ENCODE peak calls at places on chromosomes 12 and 14, in nine cellular contexts. Y, A, Q, N, Z, S, W, U and V are unnamed samples. For H3K4me1, the result is how much of the 10 kb centered on the place peaks cover.

GRCh38 chr12:84875241-84875640 is 37.4 kb downstream of the SLC6A15 start:
- DNase-seq in Y (no peak), A (no peak), Q (no peak), N (no peak), Z (no peak), S (no peak), W (no peak), U (no peak), V (no peak)

GRCh38 chr12:64082866-64083268 is 139.2 kb downstream of the KICS2 start:
- DNase-seq in Y (no peak), A (no peak), Q (no peak), N (no peak), Z (no peak), S (no peak), W (no peak), U (no peak), V (no peak)

GRCh38 chr12:108845696-108846095 is 11.7 kb downstream of the SSH1 start:
- DNase-seq in Y (no peak), A (no peak), Q (no peak), N (no peak), Z (no peak), S (no peak), W (no peak), U (no peak), V (no peak)

GRCh38 chr14:88919502-88919901 is 95.1 kb downstream of the TTC8 start:
- DNase-seq in Y (no peak), A (peak), Q (no peak), N (no peak), Z (no peak), S (no peak), W (no peak), U (no peak), V (no peak)

GRCh38 chr12:1826867-1827705 is 6.7 kb downstream of the LRTM2 start:
- DNase-seq in Y (no peak), A (peak), Q (no peak), N (no peak), Z (no peak), S (no peak), W (no peak), U (no peak), V (peak)

GRCh38 chr14:85319998-85320397 is 209.9 kb upstream of the FLRT2 start:
- DNase-seq in Y (no peak), A (no peak), Q (no peak), N (no peak), Z (no peak), S (peak), W (no peak), U (no peak), V (peak)

GRCh38 chr12:50151047-50151687 is 16.0 kb downstream of the CERS5 start:
- DNase-seq in Y (no peak), A (no peak), Q (no peak), N (no peak), Z (no peak), S (no peak), W (no peak), U (no peak), V (peak)

GRCh38 chr12:7265251-7265650 is 38.6 kb upstream of the ACSM4 start:
- DNase-seq in Y (no peak), A (no peak), Q (no peak), N (no peak), Z (no peak), S (no peak), W (no peak), U (no peak), V (no peak)

GRCh38 chr12:104973250-104973649 is 12.9 kb upstream of the NOPCHAP1 start:
- DNase-seq in Y (no peak), A (no peak), Q (no peak), N (no peak), Z (no peak), S (no peak), W (no peak), U (no peak), V (no peak)

GRCh38 chr12:91496337-91496736 is 313.7 kb upstream of the DCN start:
- DNase-seq in Y (no peak), A (no peak), Q (no peak), N (no peak), Z (no peak), S (no peak), W (no peak), U (no peak), V (no peak)

GRCh38 chr14:102215522-102216250 is 76.0 kb downstream of the WDR20 start:
- DNase-seq in Y (peak), A (no peak), Q (no peak), N (no peak), Z (no peak), S (no peak), W (no peak), U (no peak), V (peak)

GRCh38 chr12:86349196-86349595 is 93.0 kb upstream of the MGAT4C start:
- DNase-seq in Y (no peak), A (no peak), Q (no peak), N (no peak), Z (no peak), S (no peak), W (no peak), U (no peak), V (no peak)

GRCh38 chr12:30837595-30837994 is 82.8 kb upstream of the CAPRIN2 start:
- DNase-seq in Y (no peak), A (no peak), Q (no peak), N (no peak), Z (no peak), S (no peak), W (no peak), U (no peak), V (no peak)

GRCh38 chr12:10179871-10180270 is 1.0 kb downstream of the TMEM52B start:
- DNase-seq in Y (no peak), A (no peak), Q (no peak), N (no peak), Z (no peak), S (peak), W (no peak), U (no peak), V (no peak)

GRCh38 chr12:570237-570925 is 92.9 kb downstream of the NINJ2 start:
- DNase-seq in Y (peak), A (peak), Q (peak), N (peak), Z (peak), S (peak), W (peak), U (peak), V (peak)

GRCh38 chr14:95564060-95564459 is 29.2 kb downstream of the GLRX5 start:
- DNase-seq in Y (peak), A (no peak), Q (peak), N (no peak), Z (no peak), S (peak), W (no peak), U (no peak), V (no peak)

GRCh38 chr14:99131632-99132271 is 140.2 kb downstream of the BCL11B start:
- DNase-seq in Y (no peak), A (no peak), Q (no peak), N (peak), Z (peak), S (no peak), W (no peak), U (no peak), V (no peak)

GRCh38 chr14:56247495-56248087 is 129.4 kb downstream of the PELI2 start:
- DNase-seq in Y (no peak), A (no peak), Q (no peak), N (no peak), Z (no peak), S (peak), W (peak), U (no peak), V (peak)

GRCh38 chr14:63672417-63673180 is 30.9 kb upstream of the WDR89 start:
- DNase-seq in Y (no peak), A (no peak), Q (peak), N (no peak), Z (no peak), S (no peak), W (no peak), U (no peak), V (no peak)

GRCh38 chr12:22312336-22312735 is 22.2 kb downstream of the ST8SIA1 start:
- DNase-seq in Y (peak), A (no peak), Q (no peak), N (no peak), Z (no peak), S (peak), W (peak), U (no peak), V (no peak)

GRCh38 chr12:47307680-47308399 is 228.1 kb upstream of the AMIGO2 start:
- DNase-seq in Y (no peak), A (no peak), Q (peak), N (peak), Z (peak), S (peak), W (peak), U (no peak), V (peak)

GRCh38 chr12:58583541-58583940 is 336.8 kb downstream of the LRIG3 start:
- DNase-seq in Y (no peak), A (no peak), Q (no peak), N (no peak), Z (no peak), S (peak), W (no peak), U (no peak), V (peak)

GRCh38 chr14:68695871-68696665 is 96.8 kb downstream of the ZFP36L1 start:
- DNase-seq in Y (no peak), A (no peak), Q (no peak), N (no peak), Z (no peak), S (no peak), W (no peak), U (no peak), V (no peak)

GRCh38 chr12:19967486-19967885 is 400.9 kb upstream of the PDE3A start:
- DNase-seq in Y (no peak), A (no peak), Q (no peak), N (no peak), Z (no peak), S (peak), W (no peak), U (no peak), V (peak)

GRCh38 chr12:145369-145960 is 68.5 kb downstream of the SLC6A12 start:
- DNase-seq in Y (no peak), A (no peak), Q (no peak), N (no peak), Z (no peak), S (no peak), W (peak), U (no peak), V (no peak)

GRCh38 chr12:122093098-122093883 is 14.7 kb downstream of the MLXIP start:
- DNase-seq in Y (no peak), A (no peak), Q (no peak), N (no peak), Z (no peak), S (no peak), W (no peak), U (no peak), V (no peak)

GRCh38 chr12:124782132-124782531 is 81.5 kb downstream of the SCARB1 start:
- DNase-seq in Y (no peak), A (no peak), Q (no peak), N (no peak), Z (no peak), S (no peak), W (no peak), U (no peak), V (no peak)

GRCh38 chr14:37434867-37435266 is 160.2 kb downstream of the FOXA1 start:
- DNase-seq in Y (no peak), A (no peak), Q (no peak), N (no peak), Z (no peak), S (no peak), W (no peak), U (no peak), V (no peak)

GRCh38 chr14:45373877-45374276 is 120.9 kb upstream of the MIS18BP1 start:
- DNase-seq in Y (no peak), A (no peak), Q (no peak), N (no peak), Z (no peak), S (no peak), W (no peak), U (no peak), V (no peak)

GRCh38 chr14:37708481-37708880 is 113.1 kb downstream of the TTC6 start:
- DNase-seq in Y (no peak), A (no peak), Q (no peak), N (no peak), Z (no peak), S (no peak), W (no peak), U (no peak), V (no peak)

GRCh38 chr14:94016446-94016976 is 9.6 kb upstream of the OTUB2 start:
- DNase-seq in Y (no peak), A (no peak), Q (no peak), N (no peak), Z (no peak), S (no peak), W (no peak), U (no peak), V (no peak)

GRCh38 chr14:42112108-42112507 is 505.4 kb downstream of the LRFN5 start:
- DNase-seq in Y (no peak), A (no peak), Q (no peak), N (no peak), Z (no peak), S (peak), W (no peak), U (no peak), V (peak)

GRCh38 chr12:42199007-42199406 is 39.0 kb downstream of the YAF2 start:
- DNase-seq in Y (no peak), A (no peak), Q (no peak), N (no peak), Z (no peak), S (no peak), W (no peak), U (no peak), V (no peak)

GRCh38 chr12:19181666-19182426 is 52.3 kb downstream of the PLEKHA5 start:
- DNase-seq in Y (no peak), A (no peak), Q (no peak), N (no peak), Z (no peak), S (peak), W (no peak), U (no peak), V (no peak)

GRCh38 chr12:52831251-52831650 is 2.9 kb downstream of the KRT79 start:
- DNase-seq in Y (no peak), A (no peak), Q (no peak), N (no peak), Z (no peak), S (no peak), W (no peak), U (peak), V (no peak)

GRCh38 chr12:21502872-21503271 is 1.3 kb downstream of the GOLT1B start:
- DNase-seq in Y (no peak), A (no peak), Q (no peak), N (no peak), Z (no peak), S (no peak), W (no peak), U (no peak), V (no peak)

GRCh38 chr12:124469193-124469888 is 98.1 kb downstream of the NCOR2 start:
- DNase-seq in Y (no peak), A (no peak), Q (no peak), N (no peak), Z (no peak), S (peak), W (no peak), U (no peak), V (peak)

GRCh38 chr14:105537580-105538474 is 11.4 kb downstream of the TMEM121 start:
- DNase-seq in Y (peak), A (peak), Q (peak), N (peak), Z (peak), S (no peak), W (no peak), U (peak), V (peak)

GRCh38 chr12:88634008-88634407 is 53.7 kb upstream of the KITLG start:
- DNase-seq in Y (no peak), A (no peak), Q (peak), N (no peak), Z (no peak), S (no peak), W (no peak), U (no peak), V (no peak)

GRCh38 chr12:57201631-57202030 is 15.0 kb upstream of the NXPH4 start:
- DNase-seq in Y (no peak), A (no peak), Q (no peak), N (no peak), Z (no peak), S (no peak), W (no peak), U (no peak), V (no peak)
- TF ChIP-seq CTCF in Y (no peak), A (no peak), Q (no peak), N (no peak), Z (no peak), S (no peak), W (no peak), U (no peak), V (no peak)

GRCh38 chr12:41193321-41193720 is 5.2 kb downstream of the PDZRN4 start:
- DNase-seq in Y (no peak), A (no peak), Q (no peak), N (no peak), Z (no peak), S (no peak), W (no peak), U (no peak), V (no peak)
- H3K4me1 ChIP-seq in Y (under half), A (under half), Q (under half), N (under half), Z (under half), S (under half), W (under half), U (under half), V (under half)

DNA sequence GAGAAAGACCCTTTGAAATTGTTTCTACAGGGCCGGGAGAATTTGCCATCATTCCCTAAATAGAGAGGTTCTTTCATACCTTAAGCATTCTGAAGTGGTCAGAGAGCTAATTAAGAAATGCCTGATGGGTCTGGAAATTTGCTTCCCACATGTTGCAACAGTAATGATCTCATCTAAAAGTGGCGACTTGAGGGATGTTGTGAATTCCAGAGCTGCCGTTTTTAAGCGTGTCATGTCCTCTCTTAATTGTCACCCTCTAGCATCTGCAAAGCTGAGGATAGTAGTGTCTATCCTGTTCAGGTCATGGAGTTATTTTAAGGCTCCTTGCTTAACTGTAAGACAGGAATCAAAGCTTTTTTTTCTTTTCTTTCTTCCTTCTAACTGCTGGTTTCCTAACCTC is 60.4 kb downstream of the FOS start:
- DNase-seq in Y (no peak), A (no peak), Q (no peak), N (no peak), Z (no peak), S (peak), W (no peak), U (no peak), V (peak)
- H3K27ac ChIP-seq in Y (peak), A (no peak), Q (no peak), N (no peak), Z (no peak), S (no peak), W (no peak), U (peak), V (no peak)

GRCh38 chr12:54340845-54341244 is 15.9 kb downstream of the COPZ1 start:
- DNase-seq in Y (no peak), A (no peak), Q (no peak), N (no peak), Z (no peak), S (no peak), W (peak), U (no peak), V (no peak)
- TF ChIP-seq CTCF in Y (no peak), A (no peak), Q (no peak), N (no peak), Z (no peak), S (no peak), W (no peak), U (no peak), V (no peak)

GRCh38 chr14:64930085-64930843 is 12.3 kb downstream of the GPX2 start:
- DNase-seq in Y (no peak), A (no peak), Q (no peak), N (no peak), Z (no peak), S (no peak), W (no peak), U (no peak), V (no peak)

GRCh38 chr14:64931123-64931522 is 11.4 kb downstream of the GPX2 start:
- DNase-seq in Y (no peak), A (no peak), Q (no peak), N (no peak), Z (no peak), S (no peak), W (no peak), U (no peak), V (no peak)

GRCh38 chr14:64929003-64929337 is 13.6 kb downstream of the GPX2 start:
- DNase-seq in Y (no peak), A (no peak), Q (no peak), N (no peak), Z (no peak), S (no peak), W (no peak), U (no peak), V (no peak)

GRCh38 chr14:64934338-64934939 is 8.1 kb downstream of the GPX2 start:
- DNase-seq in Y (no peak), A (no peak), Q (no peak), N (no peak), Z (no peak), S (no peak), W (no peak), U (no peak), V (no peak)

DNA sequence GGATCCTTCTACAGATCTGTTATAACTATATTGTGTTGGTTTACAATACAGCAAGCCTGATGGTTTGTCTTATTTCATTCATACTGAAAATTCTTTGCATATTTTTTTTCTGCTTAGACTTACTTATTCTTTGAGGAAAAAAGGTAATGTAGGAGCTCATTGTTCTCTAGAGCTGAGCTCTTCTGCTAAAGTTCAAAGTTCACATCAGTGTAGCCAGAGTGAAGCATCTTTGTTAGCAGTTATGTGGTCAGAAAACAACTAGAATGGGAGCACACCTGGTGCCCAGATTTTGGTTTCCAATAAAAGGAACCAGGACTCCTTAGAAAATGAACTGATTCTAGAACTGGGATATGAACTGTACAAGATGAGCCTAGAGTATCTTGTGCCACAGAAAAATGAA is 10.3 kb downstream of the GPX2 start:
- DNase-seq in Y (no peak), A (no peak), Q (no peak), N (no peak), Z (no peak), S (no peak), W (peak), U (no peak), V (no peak)
- H3K4me1 ChIP-seq in Y (half or more), A (under half), Q (under half), N (under half), Z (under half), S (under half), W (under half), U (under half), V (under half)

DNA sequence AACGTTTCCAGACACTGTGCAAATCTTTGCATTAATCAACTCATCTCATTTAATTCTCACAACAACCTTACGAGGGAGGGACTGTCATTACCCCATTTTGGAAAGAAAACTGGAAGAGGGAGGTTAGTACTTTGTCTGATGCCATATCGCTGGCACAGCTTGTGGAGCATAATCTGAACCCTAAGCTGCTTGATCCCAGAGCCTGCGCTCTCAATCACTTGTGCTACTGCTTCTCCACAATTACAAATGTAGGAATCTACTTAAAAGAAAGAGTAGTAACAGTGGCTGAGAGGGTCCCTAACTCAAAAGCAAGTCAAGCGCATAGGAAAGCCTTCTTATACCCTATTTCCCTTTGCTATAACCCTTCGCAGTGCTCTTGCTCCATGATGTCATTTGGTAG is 3.2 kb downstream of the EFS start:
- DNase-seq in Y (no peak), A (peak), Q (no peak), N (no peak), Z (no peak), S (no peak), W (no peak), U (no peak), V (no peak)
- H3K27ac ChIP-seq in Y (peak), A (no peak), Q (no peak), N (no peak), Z (no peak), S (no peak), W (no peak), U (peak), V (no peak)

GRCh38 chr12:16103851-16104250 is 173.6 kb downstream of the SLC15A5 start:
- DNase-seq in Y (no peak), A (no peak), Q (no peak), N (no peak), Z (no peak), S (no peak), W (no peak), U (no peak), V (no peak)
- TF ChIP-seq CTCF in Y (no peak), A (no peak), Q (no peak), N (no peak), Z (no peak), S (no peak), W (no peak), U (no peak), V (no peak)